ENCODE peak calls at places on chromosomes 2 and 18, in five cellular contexts. Z, U, R, K and W are unnamed samples.

GRCh38 chr2:174774828-174775227 is 10.6 kb upstream of the CHRNA1 start:
- DNase-seq in Z (no peak), U (no peak), R (no peak), K (no peak), W (no peak)

GRCh38 chr2:198315791-198316190 is 511.4 kb downstream of the PLCL1 start:
- DNase-seq in Z (no peak), U (no peak), R (no peak), K (no peak), W (no peak)

GRCh38 chr2:82875891-82876290 is 1583.2 kb downstream of the SUCLG1 start:
- DNase-seq in Z (no peak), U (no peak), R (no peak), K (no peak), W (no peak)

GRCh38 chr2:69305712-69306611 is 81.1 kb downstream of the GFPT1 start:
- DNase-seq in Z (peak), U (no peak), R (peak), K (no peak), W (peak)

GRCh38 chr2:2847131-2847740 is 516.2 kb upstream of the MYT1L start:
- DNase-seq in Z (no peak), U (no peak), R (no peak), K (peak), W (no peak)

GRCh38 chr2:142868281-142868762 is 9.1 kb upstream of the KYNU start:
- DNase-seq in Z (peak), U (no peak), R (peak), K (no peak), W (peak)

GRCh38 chr2:28748176-28748575 is 3.5 kb upstream of the PPP1CB start:
- DNase-seq in Z (no peak), U (no peak), R (no peak), K (no peak), W (no peak)

GRCh38 chr2:174465327-174465726 is 21.5 kb downstream of the GPR155 start:
- DNase-seq in Z (no peak), U (no peak), R (peak), K (no peak), W (no peak)

GRCh38 chr2:144914622-144915230 is 394.8 kb upstream of the ZEB2 start:
- DNase-seq in Z (peak), U (no peak), R (no peak), K (no peak), W (no peak)

GRCh38 chr2:42371621-42372473 is 10.8 kb upstream of the COX7A2L start:
- DNase-seq in Z (peak), U (no peak), R (no peak), K (no peak), W (no peak)

GRCh38 chr18:76689646-76690264 is 132.6 kb upstream of the ZNF236 start:
- DNase-seq in Z (no peak), U (no peak), R (no peak), K (no peak), W (no peak)

GRCh38 chr2:201432038-201432437 is 19.2 kb downstream of the TRAK2 start:
- DNase-seq in Z (peak), U (no peak), R (no peak), K (no peak), W (no peak)

GRCh38 chr2:25981596-25982272 is 563 bp downstream of the KIF3C start:
- DNase-seq in Z (no peak), U (no peak), R (peak), K (peak), W (no peak)

GRCh38 chr18:21703241-21703820 is 1.2 kb downstream of the ABHD3 start:
- DNase-seq in Z (no peak), U (no peak), R (no peak), K (no peak), W (no peak)

GRCh38 chr18:48545690-48546365 is 7.0 kb downstream of the CTIF start:
- DNase-seq in Z (peak), U (no peak), R (peak), K (peak), W (peak)

GRCh38 chr2:86199834-86200177 is 549 bp downstream of the MRPL35 start:
- DNase-seq in Z (no peak), U (no peak), R (no peak), K (no peak), W (no peak)

GRCh38 chr2:177758591-177759371 is 313.8 kb downstream of the PDE11A start:
- DNase-seq in Z (peak), U (no peak), R (peak), K (peak), W (peak)

GRCh38 chr18:35861367-35862114 is 110.9 kb upstream of the RMP24 start:
- DNase-seq in Z (no peak), U (no peak), R (peak), K (no peak), W (peak)

GRCh38 chr2:199602271-199602895 is 144.6 kb upstream of the SATB2 start:
- DNase-seq in Z (no peak), U (no peak), R (no peak), K (no peak), W (no peak)

GRCh38 chr2:143918465-143918989 is 601.4 kb downstream of the ZEB2 start:
- DNase-seq in Z (no peak), U (no peak), R (no peak), K (no peak), W (no peak)

GRCh38 chr2:829047-829446 is 121.6 kb upstream of the SNTG2 start:
- DNase-seq in Z (no peak), U (no peak), R (no peak), K (no peak), W (no peak)

GRCh38 chr18:44497757-44498490 is 182.8 kb upstream of the SETBP1 start:
- DNase-seq in Z (no peak), U (no peak), R (no peak), K (no peak), W (no peak)

GRCh38 chr2:26792720-26793119 is 6.9 kb downstream of the CENPA start:
- DNase-seq in Z (no peak), U (no peak), R (no peak), K (no peak), W (no peak)

GRCh38 chr18:39596216-39596615 is 2030.6 kb upstream of the CELF4 start:
- DNase-seq in Z (peak), U (no peak), R (no peak), K (no peak), W (no peak)

GRCh38 chr18:44835555-44836156 is 155.0 kb downstream of the SETBP1 start:
- DNase-seq in Z (no peak), U (no peak), R (no peak), K (no peak), W (no peak)

GRCh38 chr2:102509749-102510148 is 36.7 kb downstream of the SLC9A4 start:
- DNase-seq in Z (no peak), U (no peak), R (no peak), K (no peak), W (no peak)

GRCh38 chr2:239195318-239195871 is 205.4 kb downstream of the HDAC4 start:
- DNase-seq in Z (no peak), U (no peak), R (no peak), K (peak), W (no peak)

GRCh38 chr2:181789827-181790448 is 101.6 kb upstream of the ITPRID2 start:
- DNase-seq in Z (no peak), U (no peak), R (no peak), K (no peak), W (no peak)

GRCh38 chr2:88692187-88692586 is 714 bp downstream of the RPIA start:
- DNase-seq in Z (peak), U (no peak), R (no peak), K (peak), W (peak)

GRCh38 chr2:88227446-88227845 is 57.3 kb downstream of the THNSL2 start:
- DNase-seq in Z (peak), U (no peak), R (no peak), K (no peak), W (no peak)

GRCh38 chr2:219497495-219498279 is 1.0 kb upstream of the GMPPA start:
- DNase-seq in Z (peak), U (no peak), R (peak), K (peak), W (peak)

GRCh38 chr2:215693269-215693998 is 257.6 kb upstream of the FN1 start:
- DNase-seq in Z (peak), U (no peak), R (no peak), K (no peak), W (no peak)

GRCh38 chr2:46657042-46657504 is 177.7 kb downstream of the TMEM247 start:
- DNase-seq in Z (peak), U (no peak), R (no peak), K (no peak), W (peak)

GRCh38 chr2:201403904-201404303 is 46.8 kb upstream of the FLACC1 start:
- DNase-seq in Z (peak), U (no peak), R (no peak), K (no peak), W (no peak)

GRCh38 chr2:228847684-228848083 is 423.4 kb downstream of the PID1 start:
- DNase-seq in Z (peak), U (no peak), R (no peak), K (no peak), W (no peak)